ENCODE peak calls at places on chromosomes 2 and 18, in six cellular contexts. L is prostate gland, X is mesothelial cell of epicardium, A is A549, F is GM23338, G is psoas muscle. K is an unnamed sample.

GRCh38 chr2:23592061-23592685 is 207.2 kb downstream of the KLHL29 start:
- DNase-seq in G (no peak), X (no peak), L (no peak), A (no peak), F (no peak), K (no peak)

GRCh38 chr2:179264238-179265081 is at the start of gene SESTD1:
- DNase-seq in L (peak; percentile 28), X (peak; percentile 51), A (peak; percentile 53), G (peak; percentile 80), F (peak; percentile 74), K (peak; percentile 77)

GRCh38 chr2:37984589-37984988 is 59.5 kb downstream of the RMDN2 start:
- DNase-seq in L (no peak), F (peak; percentile 7), A (peak; percentile 15), X (no peak), G (no peak), K (no peak)

GRCh38 chr2:40488101-40488598 is 36.3 kb upstream of the SLC8A1 start:
- DNase-seq in L (no peak), G (no peak), F (peak; percentile 52), A (peak; percentile 43), X (no peak), K (no peak)

GRCh38 chr2:211367711-211368110 is 811.3 kb downstream of the CPS1 start:
- DNase-seq in G (no peak), A (no peak), X (no peak), L (no peak), F (no peak), K (no peak)

GRCh38 chr2:207478572-207478971 is 51.2 kb upstream of the CREB1 start:
- DNase-seq in G (no peak), F (no peak), X (no peak), A (no peak), L (no peak), K (no peak)

GRCh38 chr2:76391663-76392062 is 680.9 kb upstream of the GCFC2 start:
- DNase-seq in G (no peak), X (no peak), L (no peak), A (no peak), F (no peak), K (no peak)

GRCh38 chr2:54503192-54503591 is 47.1 kb downstream of the SPTBN1 start:
- DNase-seq in G (no peak), A (peak; percentile 60), L (peak; percentile 17), X (no peak), F (peak; percentile 85), K (peak; percentile 64)

GRCh38 chr2:138274421-138275291 is 226.9 kb upstream of the SPOPL start:
- DNase-seq in F (no peak), G (no peak), L (no peak), X (no peak), A (peak; percentile 41), K (no peak)

GRCh38 chr18:57906852-57907251 is 103.7 kb upstream of the ATP8B1 start:
- DNase-seq in L (no peak), X (no peak), G (no peak), F (peak; percentile 38), A (peak; percentile 15), K (no peak)

GRCh38 chr2:141021109-141021508 is 1109.7 kb downstream of the LRP1B start:
- DNase-seq in X (no peak), F (no peak), G (no peak), L (no peak), A (no peak), K (no peak)

GRCh38 chr2:43178602-43179542 is 47.5 kb downstream of the ZFP36L2 start:
- DNase-seq in F (peak; percentile 78), G (peak; percentile 88), L (peak; percentile 81), A (peak; percentile 90), X (no peak), K (peak; percentile 55)

GRCh38 chr2:120774557-120775160 is 39.0 kb downstream of the GLI2 start:
- DNase-seq in X (no peak), G (no peak), F (no peak), L (no peak), A (no peak), K (no peak)

GRCh38 chr18:3321133-3321812 is 59.3 kb downstream of the MYL12B start:
- DNase-seq in A (peak; percentile 70), G (no peak), L (no peak), X (no peak), F (no peak), K (no peak)

GRCh38 chr18:50859793-50860192 is 19.1 kb upstream of the ME2 start:
- DNase-seq in G (no peak), L (no peak), F (no peak), X (no peak), A (no peak), K (no peak)

GRCh38 chr2:224354631-224355211 is 47.2 kb downstream of the FAM124B start:
- DNase-seq in A (no peak), G (no peak), X (no peak), L (no peak), F (no peak), K (no peak)

GRCh38 chr18:45522371-45522770 is 92.9 kb upstream of the SLC14A2 start:
- DNase-seq in L (no peak), F (no peak), G (no peak), X (no peak), A (no peak), K (no peak)

GRCh38 chr18:27808678-27809077 is 368.3 kb downstream of the CDH2 start:
- DNase-seq in L (no peak), G (no peak), A (no peak), F (no peak), X (no peak), K (no peak)

GRCh38 chr2:42838133-42838532 is 45.8 kb upstream of the HAAO start:
- DNase-seq in F (no peak), A (no peak), G (no peak), X (no peak), L (no peak), K (no peak)

GRCh38 chr2:33126552-33126951 is 179.8 kb downstream of the LTBP1 start:
- DNase-seq in L (no peak), F (peak; percentile 17), X (no peak), G (no peak), A (no peak), K (no peak)
- TF ChIP-seq CTCF in L (no peak), F (peak; percentile 57), X (no peak), G (no peak), A (no peak), K (no peak)

GRCh38 chr18:2293109-2293839 is 278.0 kb downstream of the METTL4 start:
- DNase-seq in F (peak; percentile 32), L (no peak), X (no peak), A (peak; percentile 3), G (no peak), K (no peak)
- TF ChIP-seq CTCF in F (peak; percentile 50), L (no peak), X (no peak), A (no peak), G (no peak), K (peak; percentile 17)

DNA sequence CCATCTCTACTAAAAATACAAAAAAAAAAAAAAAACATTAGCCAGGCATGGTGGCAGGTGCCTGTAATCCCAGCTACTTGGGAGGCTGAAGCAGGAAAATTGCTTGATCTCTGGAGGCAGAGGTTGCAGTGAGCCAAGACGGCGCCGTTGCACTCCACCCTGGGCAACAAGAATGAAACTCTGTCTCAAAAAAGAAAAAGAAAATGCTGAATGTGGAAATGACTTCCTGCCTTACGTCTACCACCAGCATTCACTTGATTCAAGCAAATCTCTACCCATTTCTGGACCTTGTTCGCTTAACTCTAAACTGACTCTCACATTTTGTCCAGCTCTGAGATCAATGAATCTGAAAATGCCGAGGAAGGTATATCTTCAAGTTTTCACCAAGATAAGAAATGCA is 825.3 kb downstream of the TRIB2 start:
- DNase-seq in A (no peak), L (no peak), G (no peak), F (no peak), X (no peak), K (no peak)
- TF ChIP-seq CTCF in A (no peak), L (no peak), G (no peak), F (no peak), X (no peak), K (no peak)

DNA sequence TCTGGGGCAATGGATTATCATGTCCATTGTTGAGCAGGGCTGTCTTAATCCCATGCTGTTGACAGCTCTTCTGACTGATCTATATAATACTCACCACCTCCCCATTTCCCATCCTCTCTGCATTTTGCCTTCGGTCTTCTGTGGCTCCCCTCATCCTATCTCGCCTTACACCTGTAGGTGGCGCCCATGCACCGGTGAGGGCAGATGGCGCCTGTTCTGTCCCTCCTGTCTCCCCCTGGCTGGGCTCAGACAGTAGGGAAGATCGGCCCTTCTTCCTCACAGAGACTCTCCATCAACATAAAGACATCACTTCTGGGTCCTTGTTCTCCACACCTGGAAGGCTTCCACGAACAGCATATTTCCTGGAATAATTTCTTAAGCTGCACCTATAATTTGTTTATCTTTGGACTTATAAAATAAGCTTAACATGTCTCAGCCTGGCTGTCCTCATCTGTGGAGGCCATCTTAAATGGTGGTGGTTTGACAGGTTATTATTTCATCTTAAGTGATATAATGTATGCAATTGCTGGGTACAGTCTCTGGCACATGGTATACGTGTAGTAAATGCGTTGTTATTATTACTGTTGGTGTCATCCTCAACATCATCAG is 10.9 kb upstream of the CDH20 start:
- DNase-seq in G (peak; percentile 30), A (peak; percentile 32), X (peak; percentile 42), L (no peak), F (peak; percentile 85), K (peak; percentile 90)
- TF ChIP-seq CTCF in G (peak; percentile 22), A (peak; percentile 35), X (peak; percentile 65), L (peak; percentile 24), F (peak; percentile 96), K (peak; percentile 78)

DNA sequence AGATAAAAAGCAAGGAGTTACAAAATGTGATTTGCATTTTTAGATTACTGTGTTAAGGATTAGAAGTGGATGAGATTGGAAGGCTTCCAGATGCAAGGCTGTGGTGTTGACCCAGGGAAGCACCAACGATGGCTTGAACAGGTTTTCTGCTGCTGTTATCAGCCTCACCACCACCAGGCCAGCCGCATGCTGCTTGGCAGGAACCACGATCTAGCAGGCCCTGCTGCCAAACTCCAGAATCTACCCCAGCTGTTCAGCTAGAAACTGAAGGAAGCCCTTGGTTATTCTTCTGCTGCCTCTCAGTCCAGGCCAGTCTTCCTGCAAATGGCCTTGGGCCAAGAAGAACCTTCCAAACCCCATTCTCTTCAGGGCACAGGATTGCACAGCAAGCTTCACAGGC is 133.9 kb downstream of the MTCL1 start:
- DNase-seq in L (no peak), X (no peak), G (no peak), F (no peak), A (no peak), K (no peak)
- TF ChIP-seq CTCF in L (no peak), X (no peak), G (no peak), F (no peak), A (no peak), K (no peak)